ENCODE peak calls at places on chromosomes 7 and 10, in six cellular contexts. Y is prostate gland, I is suprapubic skin, T is IMR-90, G is spleen, E is adrenal gland. J is an unnamed sample. For H3K9me3, the result is how much of the 10 kb centered on the place peaks cover.

GRCh38 chr10:70903262-70903921 is 15.0 kb upstream of the PCBD1 start:
- DNase-seq in Y (peak), I (peak), T (peak), G (peak), E (peak), J (peak)

GRCh38 chr10:15579605-15580004 is 140.1 kb downstream of the ITGA8 start:
- DNase-seq in Y (no peak), I (no peak), T (peak), G (no peak), E (no peak), J (no peak)

GRCh38 chr10:76248781-76249180 is 817.4 kb downstream of the LRMDA start:
- DNase-seq in Y (no peak), I (no peak), T (no peak), G (no peak), E (no peak), J (no peak)

GRCh38 chr10:74163313-74164068 is 12.5 kb downstream of the ADK start:
- DNase-seq in Y (no peak), I (no peak), T (no peak), G (no peak), E (no peak), J (no peak)

GRCh38 chr7:12249706-12250105 is 38.6 kb downstream of the TMEM106B start:
- DNase-seq in Y (no peak), I (no peak), T (no peak), G (no peak), E (no peak), J (no peak)

GRCh38 chr7:112255388-112255720 is 48.9 kb downstream of the ZNF277 start:
- DNase-seq in Y (no peak), I (no peak), T (no peak), G (no peak), E (no peak), J (no peak)

GRCh38 chr7:95725170-95725569 is 47.2 kb upstream of the DYNC1I1 start:
- DNase-seq in Y (no peak), I (no peak), T (no peak), G (no peak), E (no peak), J (no peak)

GRCh38 chr7:50926049-50926448 is 143.4 kb upstream of the GRB10 start:
- DNase-seq in Y (no peak), I (no peak), T (no peak), G (no peak), E (no peak), J (no peak)

GRCh38 chr7:130139193-130139950 is 65.8 kb downstream of the TMEM209 start:
- DNase-seq in Y (no peak), I (no peak), T (no peak), G (no peak), E (no peak), J (no peak)

GRCh38 chr7:142714375-142714774 is 34.9 kb upstream of the PRSS1 start:
- DNase-seq in Y (no peak), I (no peak), T (no peak), G (no peak), E (no peak), J (no peak)

GRCh38 chr10:46516660-46517416 is 39.6 kb downstream of the GPRIN2 start:
- DNase-seq in Y (no peak), I (peak), T (peak), G (peak), E (peak), J (no peak)

GRCh38 chr7:134873253-134873652 is 93.8 kb downstream of the CALD1 start:
- DNase-seq in Y (no peak), I (no peak), T (peak), G (no peak), E (no peak), J (no peak)

GRCh38 chr7:140229591-140230516 is 53.1 kb upstream of the KDM7A start:
- DNase-seq in Y (no peak), I (no peak), T (no peak), G (peak), E (no peak), J (no peak)

GRCh38 chr7:151631149-151631967 is 111.7 kb upstream of the RHEB start:
- DNase-seq in Y (peak), I (no peak), T (no peak), G (no peak), E (peak), J (no peak)

DNA sequence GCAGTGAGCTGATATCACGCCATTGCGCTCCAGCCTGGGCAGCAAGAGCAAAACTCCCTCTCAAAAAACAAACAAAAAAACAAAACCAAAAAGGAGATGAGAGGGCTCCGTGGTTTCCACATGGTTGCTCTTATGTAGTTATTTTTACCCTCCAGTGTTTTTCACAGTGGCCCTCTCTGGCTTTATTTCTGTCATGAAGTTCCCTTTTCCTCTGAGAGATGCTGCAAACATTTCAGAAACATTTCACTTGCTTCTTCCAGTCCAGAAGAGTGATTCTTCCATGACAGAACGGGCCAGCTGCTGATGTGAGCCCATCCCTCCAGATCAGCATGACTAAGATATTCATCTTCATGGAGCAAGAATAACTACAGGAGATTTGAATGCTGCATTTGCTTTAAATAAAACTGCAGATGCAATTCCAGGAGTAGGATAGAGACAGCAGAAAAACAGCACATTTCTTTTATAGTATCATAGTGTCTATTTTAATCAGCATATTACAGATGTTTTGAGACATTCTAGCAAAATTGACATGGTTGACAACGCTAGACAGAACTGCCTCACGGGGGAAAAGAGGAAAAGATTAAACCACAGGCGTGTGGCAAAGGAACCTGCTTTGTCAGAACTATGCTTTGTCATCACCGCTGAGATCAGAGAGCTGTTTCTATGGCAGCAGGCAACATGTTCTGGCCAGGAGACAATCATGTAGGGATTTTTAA is 40.3 kb downstream of the NRCAM start:
- DNase-seq in Y (no peak), I (no peak), T (no peak), G (no peak), E (peak), J (no peak)
- H3K27ac ChIP-seq in Y (no peak), I (no peak), T (no peak), G (no peak), E (no peak), J (no peak)

DNA sequence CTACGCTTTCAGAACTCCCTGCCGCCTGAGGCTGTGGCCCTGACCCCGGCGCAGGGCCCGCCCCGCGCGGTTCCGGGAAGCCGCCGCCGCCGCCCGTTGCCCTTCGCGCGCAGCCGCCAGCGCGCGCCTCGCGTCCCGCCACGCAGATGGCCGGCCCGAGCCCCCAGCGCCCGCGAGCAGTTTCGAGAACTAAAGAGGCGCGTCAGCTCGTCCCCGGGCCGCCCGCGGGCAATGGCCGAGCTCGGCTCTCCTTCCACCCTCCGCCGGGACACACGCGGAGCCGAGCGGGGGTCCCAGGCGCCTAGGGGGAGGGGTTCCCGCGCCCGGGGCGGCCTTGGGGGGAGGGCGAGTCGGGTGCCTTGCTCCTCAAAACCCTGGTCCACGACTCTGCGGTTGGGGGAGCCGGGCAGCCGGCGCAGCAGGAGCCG is 1.8 kb downstream of the HNRNPF start:
- DNase-seq in Y (peak), I (peak), T (peak), G (peak), E (peak), J (peak)
- TF ChIP-seq POLR2A in Y (no peak), I (no peak), T (no peak), G (no peak), E (no peak), J (no peak)

GRCh38 chr7:68866136-68866535 is 732.1 kb upstream of the AUTS2 start:
- DNase-seq in Y (no peak), I (no peak), T (no peak), G (no peak), E (no peak), J (no peak)
- H3K9me3 ChIP-seq in Y (under half), I (under half), T (under half), G (under half), E (under half), J (under half)

DNA sequence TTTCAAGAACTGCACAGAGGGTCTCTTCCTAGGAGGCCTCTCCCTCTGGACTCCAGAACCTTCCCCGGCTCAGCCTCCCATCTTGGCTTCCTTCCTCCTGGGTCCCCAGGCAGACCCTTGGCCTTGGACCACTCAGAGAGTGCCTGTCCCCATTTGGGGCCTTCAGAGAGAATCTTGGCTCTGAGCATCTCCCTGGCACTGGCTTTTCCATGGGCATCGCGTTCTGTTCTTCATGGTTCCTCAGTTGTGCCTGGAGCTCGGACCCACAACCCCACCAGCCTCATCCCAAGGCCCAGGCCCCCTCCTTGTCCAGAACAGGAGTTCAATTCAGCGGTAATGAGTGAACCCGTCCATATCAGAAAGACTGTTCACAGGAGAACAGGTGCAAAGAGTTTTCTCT is 73.4 kb downstream of the VIPR2 start:
- DNase-seq in Y (no peak), I (no peak), T (no peak), G (no peak), E (no peak), J (no peak)
- H3K27ac ChIP-seq in Y (no peak), I (no peak), T (no peak), G (no peak), E (no peak), J (no peak)

DNA sequence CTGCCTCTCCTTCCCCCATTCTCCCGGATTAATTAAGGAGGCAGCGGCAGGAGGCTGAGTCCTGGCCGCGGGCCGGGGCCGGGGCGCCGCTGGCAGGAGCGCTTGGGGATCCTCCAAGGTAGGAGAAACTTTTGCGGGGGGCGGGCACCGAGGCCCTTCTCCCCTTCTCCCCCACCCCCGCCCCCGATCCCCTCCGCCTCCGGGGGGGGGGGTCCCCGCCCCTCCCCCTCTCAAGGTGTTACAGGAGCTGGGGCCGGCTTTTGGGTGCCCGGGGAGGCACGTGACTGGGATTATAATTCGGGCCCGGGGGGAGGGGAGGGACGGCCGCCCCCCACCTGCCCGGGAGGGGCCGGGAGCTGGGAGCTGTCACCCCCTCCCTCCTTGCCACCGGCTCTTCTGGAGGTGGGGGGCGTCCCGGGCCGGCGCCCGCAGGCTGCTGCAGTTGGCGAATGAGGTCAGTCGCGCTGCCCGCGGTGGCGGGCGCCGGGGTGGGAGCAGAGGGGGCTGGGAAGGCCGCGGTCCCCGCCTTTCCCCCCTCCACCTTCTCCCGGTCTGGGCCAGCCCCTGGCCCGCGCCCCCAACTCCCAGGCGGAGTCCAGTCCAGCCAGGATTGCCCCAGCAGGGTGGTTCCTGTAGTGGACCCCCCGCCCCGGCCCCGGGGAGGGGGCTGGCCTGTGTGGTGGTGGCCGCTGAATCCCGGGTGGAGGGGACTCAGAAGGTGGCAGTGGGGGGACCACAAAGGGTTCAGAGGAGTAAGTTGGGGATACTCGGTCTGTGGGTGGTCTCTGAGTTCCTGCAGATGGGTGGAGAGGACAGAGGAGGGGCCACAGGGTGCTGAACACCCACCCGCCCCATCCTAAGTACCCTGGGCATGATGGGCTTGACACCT is 597 bp downstream of the GTF2IRD1 start:
- DNase-seq in Y (peak), I (no peak), T (no peak), G (no peak), E (peak), J (peak)
- TF ChIP-seq POLR2A in Y (no peak), I (no peak), T (peak), G (no peak), E (no peak), J (no peak)

GRCh38 chr10:10598297-10598696 is 419.4 kb upstream of the CELF2 start:
- DNase-seq in Y (no peak), I (no peak), T (no peak), G (no peak), E (no peak), J (no peak)

GRCh38 chr10:10599994-10600393 is 417.7 kb upstream of the CELF2 start:
- DNase-seq in Y (no peak), I (no peak), T (no peak), G (no peak), E (no peak), J (no peak)

GRCh38 chr10:10591682-10592412 is 425.8 kb upstream of the CELF2 start:
- DNase-seq in Y (no peak), I (no peak), T (no peak), G (no peak), E (no peak), J (no peak)

GRCh38 chr10:10596256-10596655 is 421.4 kb upstream of the CELF2 start:
- DNase-seq in Y (no peak), I (no peak), T (no peak), G (no peak), E (no peak), J (no peak)
- H3K9me3 ChIP-seq in Y (under half), I (under half), T (under half), G (under half), E (under half), J (under half)

GRCh38 chr7:117730404-117730803 is 142.8 kb downstream of the CTTNBP2 start:
- DNase-seq in Y (no peak), I (no peak), T (no peak), G (no peak), E (no peak), J (no peak)
- H3K27ac ChIP-seq in Y (no peak), I (no peak), T (no peak), G (no peak), E (no peak), J (no peak)

DNA sequence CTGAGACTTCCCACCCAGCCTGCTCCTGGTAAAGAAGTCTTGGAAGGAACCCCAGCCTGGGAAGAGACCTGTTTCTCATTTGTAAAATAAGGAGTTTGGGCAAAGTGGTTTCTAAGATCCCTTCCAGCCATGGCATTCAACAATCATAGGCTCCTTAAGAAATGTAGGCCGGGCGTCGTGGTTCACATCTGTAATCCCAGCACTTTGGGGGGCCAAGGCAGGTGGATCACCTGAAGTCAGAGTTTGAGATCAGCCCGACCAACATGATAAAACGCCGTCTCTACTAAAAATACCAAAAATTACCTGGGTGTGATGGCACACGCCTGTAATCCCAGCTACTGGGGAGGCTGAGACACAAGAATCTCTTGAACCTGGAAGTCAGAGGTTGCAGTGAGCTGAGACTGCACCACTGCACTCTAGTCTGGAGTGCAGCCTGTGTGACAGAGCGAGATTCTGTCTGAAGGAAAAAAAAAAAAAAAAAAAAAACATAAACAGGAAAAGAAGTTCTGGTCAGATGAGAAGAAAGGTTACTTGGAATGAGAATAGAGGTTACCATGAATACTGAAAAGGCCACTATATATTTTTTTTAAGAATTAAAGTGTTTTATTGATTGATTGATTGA is 15.9 kb downstream of the DLG5 start:
- DNase-seq in Y (no peak), I (no peak), T (no peak), G (no peak), E (no peak), J (no peak)
- TF ChIP-seq POLR2A in Y (no peak), I (no peak), T (no peak), G (no peak), E (no peak), J (no peak)

GRCh38 chr7:57220746-57221145 is 88.5 kb upstream of the ZNF479 start:
- DNase-seq in Y (no peak), I (no peak), T (no peak), G (no peak), E (no peak), J (no peak)

DNA sequence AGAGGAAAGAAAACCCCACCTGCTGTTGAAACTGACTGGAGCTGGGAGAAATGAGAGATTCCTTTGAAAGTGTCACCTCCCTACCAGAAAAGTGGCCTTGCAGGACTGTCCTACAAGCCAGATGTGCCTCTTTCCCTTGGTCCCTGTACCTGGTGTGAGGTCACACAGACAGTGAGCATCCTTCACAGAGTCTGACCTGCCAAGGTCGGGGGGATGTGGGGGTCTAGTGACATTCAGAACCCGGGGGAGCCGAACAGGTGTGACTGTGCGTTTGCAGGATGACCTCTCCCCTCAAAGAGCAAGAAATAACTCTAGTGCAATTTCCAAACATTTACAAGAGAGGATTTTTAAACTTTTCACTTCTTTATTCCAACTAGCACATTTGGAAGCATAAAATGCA is 93.4 kb upstream of the ZNF479 start:
- DNase-seq in Y (no peak), I (no peak), T (no peak), G (no peak), E (no peak), J (no peak)
- H3K9me3 ChIP-seq in Y (under half), I (under half), T (under half), G (half or more), E (under half), J (under half)

GRCh38 chr10:133158756-133159610 is 1.0 kb upstream of the KNDC1 start:
- DNase-seq in Y (no peak), I (peak), T (no peak), G (peak), E (peak), J (peak)
- H3K27ac ChIP-seq in Y (no peak), I (no peak), T (no peak), G (no peak), E (peak), J (peak)